ENCODE peak calls at places on chromosomes 5 and 9, in ten cellular contexts. One of them, this sample, is unnamed.

GRCh38 chr5:149561848-149562247 is 10.6 kb upstream of the CSNK1A1 start:
- DNase-seq in HepG2: peak
- DNase-seq in A549: peak
- DNase-seq in stomach: no peak
- DNase-seq in SK-N-SH: peak
- DNase-seq in tibial nerve: peak
- DNase-seq in H1: no peak
- DNase-seq in sigmoid colon: no peak
- DNase-seq in suprapubic skin: no peak
- DNase-seq in GM12878: no peak
- DNase-seq in this sample: no peak

GRCh38 chr9:126500600-126501382 is 112.9 kb upstream of the LMX1B start:
- DNase-seq in stomach: peak
- DNase-seq in GM12878: no peak
- DNase-seq in A549: peak
- DNase-seq in H1: peak
- DNase-seq in HepG2: peak
- DNase-seq in suprapubic skin: peak
- DNase-seq in tibial nerve: peak
- DNase-seq in sigmoid colon: peak
- DNase-seq in SK-N-SH: peak
- DNase-seq in this sample: peak

GRCh38 chr9:134297581-134297980 is 28.7 kb upstream of the RXRA start:
- DNase-seq in HepG2: no peak
- DNase-seq in tibial nerve: no peak
- DNase-seq in SK-N-SH: no peak
- DNase-seq in H1: no peak
- DNase-seq in A549: no peak
- DNase-seq in sigmoid colon: no peak
- DNase-seq in stomach: no peak
- DNase-seq in suprapubic skin: no peak
- DNase-seq in GM12878: no peak
- DNase-seq in this sample: no peak

GRCh38 chr9:123360161-123361085 is 4.4 kb downstream of the CRB2 start:
- DNase-seq in A549: no peak
- DNase-seq in stomach: peak
- DNase-seq in suprapubic skin: no peak
- DNase-seq in SK-N-SH: peak
- DNase-seq in sigmoid colon: no peak
- DNase-seq in tibial nerve: no peak
- DNase-seq in GM12878: no peak
- DNase-seq in H1: peak
- DNase-seq in HepG2: peak
- DNase-seq in this sample: peak

GRCh38 chr9:122941560-122942234 is 877 bp downstream of the RABGAP1 start:
- DNase-seq in suprapubic skin: no peak
- DNase-seq in tibial nerve: no peak
- DNase-seq in SK-N-SH: no peak
- DNase-seq in HepG2: peak
- DNase-seq in sigmoid colon: peak
- DNase-seq in A549: peak
- DNase-seq in GM12878: no peak
- DNase-seq in stomach: no peak
- DNase-seq in H1: no peak
- DNase-seq in this sample: no peak

GRCh38 chr9:95459867-95460626 is 56.7 kb downstream of the PTCH1 start:
- DNase-seq in stomach: no peak
- DNase-seq in A549: no peak
- DNase-seq in sigmoid colon: no peak
- DNase-seq in tibial nerve: no peak
- DNase-seq in GM12878: no peak
- DNase-seq in SK-N-SH: no peak
- DNase-seq in suprapubic skin: no peak
- DNase-seq in H1: no peak
- DNase-seq in HepG2: no peak
- DNase-seq in this sample: no peak

GRCh38 chr5:119312403-119312802 is 43.4 kb upstream of the TNFAIP8 start:
- DNase-seq in GM12878: no peak
- DNase-seq in H1: no peak
- DNase-seq in suprapubic skin: no peak
- DNase-seq in SK-N-SH: no peak
- DNase-seq in tibial nerve: peak
- DNase-seq in A549: no peak
- DNase-seq in sigmoid colon: no peak
- DNase-seq in stomach: no peak
- DNase-seq in HepG2: no peak
- DNase-seq in this sample: no peak

GRCh38 chr5:109946610-109947009 is 256.9 kb downstream of the MAN2A1 start:
- DNase-seq in tibial nerve: no peak
- DNase-seq in H1: no peak
- DNase-seq in sigmoid colon: no peak
- DNase-seq in SK-N-SH: no peak
- DNase-seq in GM12878: no peak
- DNase-seq in A549: no peak
- DNase-seq in suprapubic skin: no peak
- DNase-seq in stomach: no peak
- DNase-seq in HepG2: no peak
- DNase-seq in this sample: no peak

GRCh38 chr5:118314936-118315335 is 673.4 kb downstream of the DTWD2 start:
- DNase-seq in H1: no peak
- DNase-seq in tibial nerve: no peak
- DNase-seq in sigmoid colon: no peak
- DNase-seq in suprapubic skin: no peak
- DNase-seq in A549: no peak
- DNase-seq in HepG2: no peak
- DNase-seq in SK-N-SH: no peak
- DNase-seq in stomach: no peak
- DNase-seq in GM12878: no peak
- DNase-seq in this sample: no peak

GRCh38 chr5:142685418-142686209 is at the start of gene FGF1:
- DNase-seq in sigmoid colon: no peak
- DNase-seq in tibial nerve: no peak
- DNase-seq in A549: no peak
- DNase-seq in suprapubic skin: no peak
- DNase-seq in SK-N-SH: peak
- DNase-seq in H1: no peak
- DNase-seq in GM12878: no peak
- DNase-seq in stomach: no peak
- DNase-seq in HepG2: no peak
- DNase-seq in this sample: no peak

GRCh38 chr9:117705386-117705785 is 1.2 kb downstream of the TLR4 start:
- DNase-seq in H1: no peak
- DNase-seq in HepG2: no peak
- DNase-seq in sigmoid colon: no peak
- DNase-seq in stomach: no peak
- DNase-seq in suprapubic skin: no peak
- DNase-seq in GM12878: no peak
- DNase-seq in tibial nerve: no peak
- DNase-seq in A549: no peak
- DNase-seq in SK-N-SH: no peak
- DNase-seq in this sample: no peak

GRCh38 chr9:113886933-113887332 is 10.8 kb downstream of the ZNF618 start:
- DNase-seq in tibial nerve: no peak
- DNase-seq in HepG2: no peak
- DNase-seq in stomach: no peak
- DNase-seq in A549: no peak
- DNase-seq in H1: no peak
- DNase-seq in SK-N-SH: no peak
- DNase-seq in GM12878: no peak
- DNase-seq in suprapubic skin: no peak
- DNase-seq in sigmoid colon: no peak
- DNase-seq in this sample: no peak

DNA sequence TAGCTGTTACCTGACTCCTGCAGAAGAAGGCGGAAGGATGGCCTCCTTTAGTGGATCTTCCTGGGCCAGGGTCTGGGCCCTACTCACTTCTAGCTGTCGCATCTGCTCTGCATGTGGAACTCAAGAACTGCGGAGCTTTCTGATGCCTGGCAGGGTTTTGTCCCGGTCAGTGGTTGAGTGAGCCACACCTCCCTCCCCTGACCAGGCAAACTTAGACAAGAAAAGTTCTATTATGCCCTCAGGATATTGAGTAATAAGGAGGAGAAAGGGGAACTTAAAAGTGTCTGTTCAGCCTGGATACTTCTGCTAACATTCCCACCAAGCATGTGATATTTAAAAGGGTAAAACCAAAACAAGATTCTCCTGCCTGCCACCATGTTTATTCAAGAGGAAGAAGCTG is at the start of gene FYB1:
- DNase-seq in GM12878: no peak
- DNase-seq in HepG2: no peak
- DNase-seq in tibial nerve: peak
- DNase-seq in A549: no peak
- DNase-seq in suprapubic skin: peak
- DNase-seq in SK-N-SH: no peak
- DNase-seq in H1: no peak
- DNase-seq in stomach: no peak
- DNase-seq in sigmoid colon: peak
- DNase-seq in this sample: no peak
- TF ChIP-seq EP300 in GM12878: no peak
- TF ChIP-seq EP300 in HepG2: no peak
- TF ChIP-seq EP300 in tibial nerve: peak
- TF ChIP-seq EP300 in A549: no peak
- TF ChIP-seq EP300 in suprapubic skin: no peak
- TF ChIP-seq EP300 in SK-N-SH: no peak
- TF ChIP-seq EP300 in H1: no peak
- TF ChIP-seq EP300 in stomach: no peak
- TF ChIP-seq EP300 in sigmoid colon: no peak
- TF ChIP-seq EP300 in this sample: no peak

GRCh38 chr9:131274674-131275331 is 1.5 kb downstream of the FAM78A start:
- DNase-seq in A549: no peak
- DNase-seq in GM12878: no peak
- DNase-seq in tibial nerve: peak
- DNase-seq in suprapubic skin: no peak
- DNase-seq in sigmoid colon: no peak
- DNase-seq in stomach: no peak
- DNase-seq in SK-N-SH: no peak
- DNase-seq in H1: no peak
- DNase-seq in HepG2: no peak
- DNase-seq in this sample: peak

GRCh38 chr9:131275332-131276106 is 791 bp downstream of the FAM78A start:
- DNase-seq in H1: no peak
- DNase-seq in tibial nerve: no peak
- DNase-seq in suprapubic skin: no peak
- DNase-seq in SK-N-SH: no peak
- DNase-seq in A549: no peak
- DNase-seq in sigmoid colon: no peak
- DNase-seq in HepG2: peak
- DNase-seq in stomach: no peak
- DNase-seq in GM12878: no peak
- DNase-seq in this sample: peak

GRCh38 chr9:131277673-131278420 is 1.5 kb upstream of the FAM78A start:
- DNase-seq in suprapubic skin: peak
- DNase-seq in H1: peak
- DNase-seq in GM12878: no peak
- DNase-seq in HepG2: peak
- DNase-seq in A549: peak
- DNase-seq in SK-N-SH: peak
- DNase-seq in sigmoid colon: peak
- DNase-seq in stomach: peak
- DNase-seq in tibial nerve: peak
- DNase-seq in this sample: peak

GRCh38 chr9:131276891-131277672 is 772 bp upstream of the FAM78A start:
- DNase-seq in stomach: no peak
- DNase-seq in suprapubic skin: no peak
- DNase-seq in SK-N-SH: peak
- DNase-seq in tibial nerve: no peak
- DNase-seq in HepG2: no peak
- DNase-seq in GM12878: no peak
- DNase-seq in A549: no peak
- DNase-seq in sigmoid colon: no peak
- DNase-seq in H1: no peak
- DNase-seq in this sample: no peak

DNA sequence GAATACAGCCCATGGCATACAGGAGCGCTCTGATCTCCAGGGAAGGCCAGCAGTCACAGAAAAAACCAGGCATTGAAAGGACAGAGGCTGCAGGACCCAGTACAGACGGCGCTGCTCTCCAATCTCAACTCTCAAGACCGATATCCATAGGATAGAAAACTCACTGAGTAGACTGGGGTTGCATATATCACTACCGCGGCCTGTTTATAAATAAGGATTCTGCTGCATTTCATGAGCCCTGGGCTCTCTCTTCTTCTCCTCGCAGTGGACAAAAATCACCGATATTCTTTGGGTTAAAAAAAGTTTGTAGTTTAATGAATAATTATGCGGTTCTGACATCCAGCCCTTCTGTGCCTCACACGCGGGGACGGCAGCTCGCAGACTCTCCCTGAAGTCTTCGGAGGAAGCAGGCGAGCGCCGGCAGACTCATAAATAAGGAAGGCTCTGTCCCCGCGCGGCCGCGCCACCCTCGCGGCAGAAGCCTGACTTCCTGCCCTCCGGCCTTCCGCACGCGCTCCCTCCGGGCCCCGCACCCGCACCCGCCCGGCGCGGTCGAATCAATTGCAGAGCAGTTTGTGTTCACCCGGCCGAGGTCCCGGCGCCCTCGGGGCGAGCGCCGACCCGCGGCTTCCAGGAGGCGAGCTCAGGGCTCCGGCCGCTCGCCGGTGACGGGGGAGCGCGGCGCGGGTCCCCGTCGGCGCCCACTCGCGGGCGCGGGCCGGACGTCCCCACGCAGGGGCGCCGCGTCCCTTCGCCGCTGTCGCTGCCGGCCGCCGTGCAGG is at the start of gene FAM78A:
- DNase-seq in stomach: peak
- DNase-seq in sigmoid colon: no peak
- DNase-seq in SK-N-SH: peak
- DNase-seq in A549: no peak
- DNase-seq in suprapubic skin: no peak
- DNase-seq in H1: no peak
- DNase-seq in tibial nerve: no peak
- DNase-seq in GM12878: no peak
- DNase-seq in HepG2: no peak
- DNase-seq in this sample: peak
- TF ChIP-seq EP300 in stomach: no peak
- TF ChIP-seq EP300 in sigmoid colon: no peak
- TF ChIP-seq EP300 in SK-N-SH: no peak
- TF ChIP-seq EP300 in A549: no peak
- TF ChIP-seq EP300 in suprapubic skin: no peak
- TF ChIP-seq EP300 in H1: no peak
- TF ChIP-seq EP300 in tibial nerve: no peak
- TF ChIP-seq EP300 in GM12878: no peak
- TF ChIP-seq EP300 in HepG2: no peak
- TF ChIP-seq EP300 in this sample: no peak

GRCh38 chr9:89501311-89501898 is 3.5 kb upstream of the SEMA4D start:
- DNase-seq in stomach: no peak
- DNase-seq in suprapubic skin: no peak
- DNase-seq in tibial nerve: no peak
- DNase-seq in A549: no peak
- DNase-seq in SK-N-SH: no peak
- DNase-seq in HepG2: no peak
- DNase-seq in GM12878: no peak
- DNase-seq in sigmoid colon: no peak
- DNase-seq in H1: no peak
- DNase-seq in this sample: no peak
- TF ChIP-seq EP300 in stomach: no peak
- TF ChIP-seq EP300 in suprapubic skin: no peak
- TF ChIP-seq EP300 in tibial nerve: no peak
- TF ChIP-seq EP300 in A549: no peak
- TF ChIP-seq EP300 in SK-N-SH: no peak
- TF ChIP-seq EP300 in HepG2: no peak
- TF ChIP-seq EP300 in GM12878: no peak
- TF ChIP-seq EP300 in sigmoid colon: no peak
- TF ChIP-seq EP300 in H1: no peak
- TF ChIP-seq EP300 in this sample: no peak

GRCh38 chr5:73938938-73939320 is 312.9 kb downstream of the ARHGEF28 start:
- DNase-seq in SK-N-SH: no peak
- DNase-seq in A549: no peak
- DNase-seq in suprapubic skin: no peak
- DNase-seq in HepG2: no peak
- DNase-seq in GM12878: no peak
- DNase-seq in tibial nerve: no peak
- DNase-seq in H1: no peak
- DNase-seq in sigmoid colon: no peak
- DNase-seq in stomach: no peak
- DNase-seq in this sample: no peak
- TF ChIP-seq EP300 in SK-N-SH: no peak
- TF ChIP-seq EP300 in A549: no peak
- TF ChIP-seq EP300 in suprapubic skin: no peak
- TF ChIP-seq EP300 in HepG2: no peak
- TF ChIP-seq EP300 in GM12878: no peak
- TF ChIP-seq EP300 in tibial nerve: no peak
- TF ChIP-seq EP300 in H1: no peak
- TF ChIP-seq EP300 in sigmoid colon: no peak
- TF ChIP-seq EP300 in stomach: no peak
- TF ChIP-seq EP300 in this sample: no peak

This sample was measured in transverse colon.